ENCODE peak calls at places on chromosomes 5 and 9, in seven cellular contexts. N is cardiac muscle cell; P is ureter; T is stimulated activated CD4-positive, alpha-beta T cell treated with anti-CD3 and anti-CD28 coated beads, Interleukin-1b, Interleukin-23, amount 100 ng/mL, for 4 hours; Q is cardiac septum; A is NCI-H2081; H is Calu3. B is an unnamed sample.

GRCh38 chr5:134510970-134511795 is 14.3 kb upstream of the JADE2 start:
- DNase-seq in A (no peak), H (peak), N (peak), T (peak), P (peak), Q (peak), B (no peak)

GRCh38 chr9:117665601-117666377 is 38.4 kb upstream of the TLR4 start:
- DNase-seq in H (no peak), N (no peak), P (no peak), Q (no peak), T (no peak), A (no peak), B (no peak)

GRCh38 chr5:77133061-77133758 is 46.1 kb upstream of the ZBED3 start:
- DNase-seq in H (peak), T (no peak), N (peak), P (peak), Q (no peak), A (no peak), B (no peak)

GRCh38 chr5:40827479-40827977 is 7.5 kb downstream of the RPL37 start:
- DNase-seq in N (no peak), P (no peak), H (no peak), T (no peak), A (no peak), Q (no peak), B (no peak)

GRCh38 chr9:84373975-84374374 is 33.4 kb upstream of the SLC28A3 start:
- DNase-seq in P (no peak), A (no peak), N (peak), T (no peak), H (peak), Q (no peak), B (no peak)

GRCh38 chr9:31542384-31543055 is 841.9 kb upstream of the ACO1 start:
- DNase-seq in Q (no peak), H (peak), A (peak), N (peak), T (no peak), P (no peak), B (peak)

GRCh38 chr5:177097016-177097985 is 10.6 kb downstream of the FGFR4 start:
- DNase-seq in Q (no peak), P (no peak), A (no peak), N (no peak), T (no peak), H (no peak), B (no peak)

GRCh38 chr9:87569008-87569908 is 71.6 kb downstream of the DAPK1 start:
- DNase-seq in P (no peak), H (no peak), T (no peak), N (peak), A (peak), Q (no peak), B (peak)

GRCh38 chr5:33049845-33050244 is 338.7 kb downstream of the NPR3 start:
- DNase-seq in Q (no peak), A (no peak), H (peak), P (no peak), T (no peak), N (peak), B (no peak)

GRCh38 chr9:131487621-131488031 is 15.1 kb upstream of the POMT1 start:
- DNase-seq in Q (peak), N (no peak), H (no peak), A (no peak), T (no peak), P (no peak), B (no peak)

GRCh38 chr5:98794001-98794400 is 20.5 kb downstream of the RGMB start:
- DNase-seq in A (no peak), H (no peak), Q (no peak), P (no peak), T (no peak), N (no peak), B (no peak)

GRCh38 chr5:172638209-172638768 is 2.8 kb upstream of the NEURL1B start:
- DNase-seq in N (no peak), H (no peak), Q (peak), P (no peak), T (no peak), A (peak), B (no peak)

GRCh38 chr5:144698454-144698853 is 527.8 kb downstream of the KCTD16 start:
- DNase-seq in T (no peak), A (no peak), H (no peak), N (no peak), Q (no peak), P (no peak), B (no peak)

GRCh38 chr9:129865668-129866320 is 30.5 kb downstream of the USP20 start:
- DNase-seq in P (no peak), N (no peak), Q (no peak), H (no peak), A (no peak), T (no peak), B (no peak)

GRCh38 chr5:53733853-53734252 is 173.4 kb downstream of the NDUFS4 start:
- DNase-seq in T (no peak), P (no peak), N (no peak), Q (no peak), A (peak), H (no peak), B (peak)

GRCh38 chr5:158139161-158139560 is 280.2 kb upstream of the CLINT1 start:
- DNase-seq in T (no peak), H (no peak), P (no peak), Q (no peak), A (no peak), N (peak), B (no peak)

GRCh38 chr9:5554254-5554653 is 43.9 kb downstream of the PDCD1LG2 start:
- DNase-seq in P (no peak), H (no peak), A (no peak), Q (no peak), N (no peak), T (no peak), B (no peak)

GRCh38 chr5:158720316-158720715 is 379.4 kb downstream of the EBF1 start:
- DNase-seq in T (no peak), A (no peak), P (no peak), H (no peak), Q (no peak), N (no peak), B (no peak)

GRCh38 chr5:177496111-177497010 is 1.0 kb downstream of the PDLIM7 start:
- DNase-seq in A (peak), N (peak), H (peak), Q (peak), T (no peak), P (peak), B (peak)

GRCh38 chr9:108836771-108837170 is 19.0 kb downstream of the ACTL7B start:
- DNase-seq in H (no peak), T (no peak), Q (no peak), A (no peak), P (no peak), N (no peak), B (no peak)

GRCh38 chr9:4803670-4804530 is 11.2 kb downstream of the RCL1 start:
- DNase-seq in P (no peak), N (no peak), H (no peak), A (no peak), Q (no peak), T (no peak), B (no peak)

GRCh38 chr5:96331210-96331609 is 101.8 kb downstream of the PCSK1 start:
- DNase-seq in P (no peak), N (peak), Q (no peak), H (no peak), A (no peak), T (no peak), B (no peak)

GRCh38 chr9:23826120-23826629 is at the start of gene ELAVL2:
- DNase-seq in H (no peak), Q (peak), T (peak), N (peak), A (peak), P (peak), B (no peak)

GRCh38 chr9:134213508-134214394 is 49.4 kb upstream of the RNU6ATAC start:
- DNase-seq in H (no peak), T (no peak), Q (no peak), A (no peak), N (no peak), P (no peak), B (no peak)

GRCh38 chr5:123033157-123033671 is 3.3 kb downstream of the PPIC start:
- DNase-seq in A (no peak), H (no peak), P (no peak), T (no peak), N (no peak), Q (no peak), B (no peak)

GRCh38 chr5:154583545-154584168 is 105.6 kb upstream of the HAND1 start:
- DNase-seq in A (no peak), Q (no peak), T (no peak), H (peak), N (no peak), P (peak), B (no peak)

GRCh38 chr9:37729499-37729898 is 24.1 kb upstream of the TRMT10B start:
- DNase-seq in Q (peak), A (no peak), H (no peak), N (no peak), T (no peak), P (peak), B (no peak)

GRCh38 chr5:174520420-174521396 is 203.7 kb upstream of the MSX2 start:
- DNase-seq in Q (no peak), A (no peak), H (peak), P (peak), T (no peak), N (no peak), B (no peak)

GRCh38 chr5:154103223-154103622 is 64.5 kb downstream of the MFAP3 start:
- DNase-seq in P (no peak), A (no peak), N (no peak), H (no peak), T (no peak), Q (no peak), B (peak)

GRCh38 chr5:146789712-146790660 is 88.6 kb downstream of the PPP2R2B start:
- DNase-seq in Q (no peak), T (no peak), H (no peak), P (no peak), A (no peak), N (no peak), B (no peak)

GRCh38 chr5:39896706-39897105 is 471.9 kb upstream of the DAB2 start:
- DNase-seq in P (no peak), H (no peak), A (no peak), Q (no peak), N (no peak), T (no peak), B (no peak)

GRCh38 chr9:12628546-12628945 is 64.6 kb upstream of the TYRP1 start:
- DNase-seq in N (no peak), A (no peak), Q (no peak), P (no peak), H (no peak), T (no peak), B (no peak)

GRCh38 chr5:153974131-153974812 is 64.4 kb downstream of the FAM114A2 start:
- DNase-seq in N (peak), T (peak), H (peak), A (peak), P (no peak), Q (no peak), B (peak)

GRCh38 chr5:177362102-177362868 is 4.6 kb downstream of the RGS14 start:
- DNase-seq in N (no peak), Q (peak), T (peak), A (no peak), H (no peak), P (no peak), B (no peak)

GRCh38 chr5:60210810-60211209 is 317.3 kb upstream of the PDE4D start:
- DNase-seq in P (no peak), A (no peak), N (no peak), Q (no peak), H (peak), T (no peak), B (no peak)

GRCh38 chr9:98811051-98811650 is 3.7 kb downstream of the GALNT12 start:
- DNase-seq in T (no peak), A (no peak), N (peak), Q (no peak), H (no peak), P (no peak), B (no peak)

GRCh38 chr5:64680289-64680688 is 10.0 kb upstream of the SHISAL2B start:
- DNase-seq in P (no peak), H (no peak), T (no peak), Q (no peak), A (no peak), N (no peak), B (no peak)

GRCh38 chr5:65825388-65826328 is 100.7 kb upstream of the ERBIN start:
- DNase-seq in H (no peak), N (no peak), A (no peak), T (no peak), Q (no peak), P (no peak), B (no peak)

GRCh38 chr9:12878342-12878978 is 103.6 kb downstream of the LURAP1L start:
- DNase-seq in P (no peak), H (no peak), A (peak), Q (no peak), T (no peak), N (no peak), B (peak)

B was measured in DMS 273 treated with DMSO at 0.1 percent for 48 hours.